ENCODE peak calls at places on chromosomes 5 and 9, in five cellular contexts. V, E, H, T and P are unnamed samples.

GRCh38 chr5:93681432-93681831 is 60.0 kb downstream of the POU5F2 start:
- DNase-seq in V (no peak), E (no peak), H (no peak), T (no peak), P (no peak)

GRCh38 chr9:95045751-95046150 is 271.8 kb downstream of the FANCC start:
- DNase-seq in V (no peak), E (no peak), H (peak), T (no peak), P (no peak)

GRCh38 chr5:131589510-131590348 is 45.3 kb downstream of the RAPGEF6 start:
- DNase-seq in V (no peak), E (no peak), H (no peak), T (no peak), P (no peak)

GRCh38 chr9:88813810-88814209 is 177.5 kb upstream of the S1PR3 start:
- DNase-seq in V (no peak), E (no peak), H (no peak), T (no peak), P (no peak)

GRCh38 chr9:3848445-3849114 is 322.8 kb upstream of the RFX3 start:
- DNase-seq in V (no peak), E (no peak), H (no peak), T (no peak), P (no peak)

GRCh38 chr5:100841358-100842076 is 61.6 kb downstream of the ST8SIA4 start:
- DNase-seq in V (no peak), E (no peak), H (no peak), T (no peak), P (no peak)

GRCh38 chr5:6090079-6090654 is 288.2 kb downstream of the MED10 start:
- DNase-seq in V (no peak), E (no peak), H (no peak), T (no peak), P (no peak)

GRCh38 chr5:67315082-67315801 is 118.6 kb upstream of the CD180 start:
- DNase-seq in V (no peak), E (no peak), H (no peak), T (no peak), P (no peak)

GRCh38 chr5:135246605-135246922 is 152.5 kb downstream of the MACROH2A1 start:
- DNase-seq in V (no peak), E (no peak), H (no peak), T (no peak), P (no peak)

GRCh38 chr9:78783743-78784142 is 486.8 kb downstream of the PSAT1 start:
- DNase-seq in V (no peak), E (no peak), H (no peak), T (no peak), P (no peak)
- TF ChIP-seq POLR2A in V (no peak), E (no peak), H (no peak), T (no peak), P (no peak)

GRCh38 chr5:96896806-96897205 is 20.5 kb downstream of the ERAP2 start:
- DNase-seq in V (no peak), E (no peak), H (no peak), T (no peak), P (no peak)
- TF ChIP-seq CTCF in V (no peak), E (no peak), H (no peak), T (no peak), P (no peak)

GRCh38 chr5:151212361-151212899 is 11.5 kb downstream of the CCDC69 start:
- DNase-seq in V (peak), E (no peak), H (no peak), T (no peak), P (no peak)
- TF ChIP-seq POLR2A in V (no peak), E (no peak), H (no peak), T (no peak), P (no peak)

GRCh38 chr9:119487118-119487827 is 118.0 kb upstream of the BRINP1 start:
- DNase-seq in V (no peak), E (no peak), H (no peak), T (no peak), P (no peak)
- TF ChIP-seq CTCF in V (no peak), E (no peak), H (no peak), T (no peak), P (no peak)